ENCODE peak calls at places on chromosomes 4 and X, in six cellular contexts. C is testis, H is Peyer's patch, K is A549, Q is gastrocnemius medialis, Z is right lobe of liver. P is an unnamed sample.

GRCh38 chr4:104394409-104394813 is 100.3 kb downstream of the CXXC4 start:
- DNase-seq in C (peak; percentile 45), H (no peak), K (no peak), Q (no peak), Z (no peak), P (peak; percentile 1)

GRCh38 chrX:103464071-103464773 is 55.1 kb downstream of the RAB40A start:
- DNase-seq in C (peak; percentile 55), H (no peak), K (peak; percentile 54), Q (no peak), Z (no peak), P (peak; percentile 11)

GRCh38 chr4:4327652-4328121 is 37.6 kb downstream of the ZBTB49 start:
- DNase-seq in C (peak; percentile 37), H (peak; percentile 9), K (peak; percentile 11), Q (no peak), Z (peak; percentile 41), P (no peak)

GRCh38 chr4:633976-634598 is 8.7 kb downstream of the PDE6B start:
- DNase-seq in C (no peak), H (no peak), K (no peak), Q (no peak), Z (peak; percentile 35), P (no peak)

GRCh38 chrX:25432396-25432795 is 416.6 kb upstream of the ARX start:
- DNase-seq in C (no peak), H (no peak), K (no peak), Q (no peak), Z (no peak), P (no peak)

GRCh38 chr4:96354036-96354712 is 514.3 kb downstream of the PDHA2 start:
- DNase-seq in C (no peak), H (no peak), K (no peak), Q (no peak), Z (no peak), P (no peak)

GRCh38 chr4:48546336-48546735 is 56.3 kb downstream of the ZAR1 start:
- DNase-seq in C (peak; percentile 42), H (no peak), K (peak; percentile 42), Q (no peak), Z (no peak), P (peak; percentile 34)

GRCh38 chr4:90419124-90419711 is 292.0 kb downstream of the CCSER1 start:
- DNase-seq in C (no peak), H (no peak), K (peak; percentile 33), Q (no peak), Z (no peak), P (no peak)

GRCh38 chr4:38021751-38022150 is 61.6 kb downstream of the PTTG2 start:
- DNase-seq in C (no peak), H (no peak), K (no peak), Q (no peak), Z (no peak), P (no peak)

GRCh38 chr4:4457803-4458550 is 71.1 kb downstream of the NSG1 start:
- DNase-seq in C (no peak), H (no peak), K (no peak), Q (no peak), Z (no peak), P (no peak)

GRCh38 chrX:24148535-24149345 is 789 bp upstream of the ZFX start:
- DNase-seq in C (no peak), H (peak; percentile 50), K (peak; percentile 63), Q (no peak), Z (no peak), P (peak; percentile 10)

GRCh38 chr4:41665808-41666207 is 82.7 kb downstream of the PHOX2B start:
- DNase-seq in C (no peak), H (no peak), K (no peak), Q (no peak), Z (no peak), P (no peak)

GRCh38 chr4:24795666-24796381 is 451 bp downstream of the SOD3 start:
- DNase-seq in C (peak; percentile 25), H (no peak), K (no peak), Q (no peak), Z (no peak), P (peak; percentile 20)

GRCh38 chr4:46123872-46124755 is at the start of gene GABRG1:
- DNase-seq in C (no peak), H (no peak), K (no peak), Q (no peak), Z (no peak), P (peak; percentile 6)

GRCh38 chr4:159685406-159686092 is 582.7 kb downstream of the RAPGEF2 start:
- DNase-seq in C (no peak), H (no peak), K (no peak), Q (no peak), Z (no peak), P (no peak)

GRCh38 chrX:131288738-131289511 is at the start of gene IGSF1:
- DNase-seq in C (peak; percentile 79), H (no peak), K (peak; percentile 34), Q (no peak), Z (peak; percentile 45), P (peak; percentile 77)

GRCh38 chrX:120604359-120604782 is 470 bp downstream of the MCTS1 start:
- DNase-seq in C (no peak), H (no peak), K (peak; percentile 38), Q (peak; percentile 7), Z (no peak), P (no peak)

GRCh38 chrX:56812515-56813105 is 83.6 kb downstream of the NBDY start:
- DNase-seq in C (no peak), H (no peak), K (no peak), Q (no peak), Z (no peak), P (no peak)

GRCh38 chrX:143788265-143788664 is 67.7 kb upstream of the SPANXN2 start:
- DNase-seq in C (peak; percentile 13), H (no peak), K (peak; percentile 0), Q (no peak), Z (no peak), P (no peak)

GRCh38 chr4:85147481-85148076 is 181.1 kb upstream of the WDFY3 start:
- DNase-seq in C (peak; percentile 83), H (peak; percentile 57), K (peak; percentile 66), Q (peak; percentile 32), Z (no peak), P (peak; percentile 24)

DNA sequence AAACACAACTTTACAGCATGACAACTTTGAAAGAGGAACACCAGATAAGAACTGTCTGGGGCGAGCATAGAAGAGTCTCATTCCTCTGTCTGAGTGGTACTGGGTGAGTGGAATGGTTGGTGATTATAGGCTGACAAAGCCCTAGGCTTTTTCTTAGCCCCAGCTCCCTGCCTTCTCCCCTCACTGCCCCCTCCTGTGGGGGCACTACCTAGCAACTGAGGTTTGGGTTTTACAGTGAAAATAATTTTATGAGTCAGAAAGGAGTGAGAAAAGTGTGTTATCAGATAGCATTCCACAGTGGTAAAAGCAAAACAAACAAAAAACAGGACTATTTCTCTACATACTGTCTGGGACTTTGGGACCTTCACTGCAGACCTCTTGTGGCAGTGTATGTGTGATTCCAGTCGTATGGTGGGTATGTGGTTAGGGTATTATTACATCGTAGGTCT is 10.5 kb upstream of the TMEM165 start:
- DNase-seq in C (no peak), H (no peak), K (no peak), Q (no peak), Z (no peak), P (no peak)
- H3K27ac ChIP-seq in C (no peak overlapping the region), H (no peak overlapping the region), K (no peak overlapping the region), Q (no peak overlapping the region), Z (no peak overlapping the region), P (no peak overlapping the region)

GRCh38 chr4:156711196-156711590 is 260.4 kb downstream of the PDGFC start:
- DNase-seq in C (no peak), H (no peak), K (no peak), Q (no peak), Z (no peak), P (no peak)

GRCh38 chr4:156710571-156711195 is 260.9 kb downstream of the PDGFC start:
- DNase-seq in C (no peak), H (no peak), K (no peak), Q (no peak), Z (no peak), P (peak; percentile 77)

GRCh38 chr4:156705291-156705690 is 266.3 kb downstream of the PDGFC start:
- DNase-seq in C (no peak), H (no peak), K (no peak), Q (no peak), Z (no peak), P (no peak)
- H3K4me1 ChIP-seq in C (no peaks in the 10 kb centered on the region), H (no peaks in the 10 kb centered on the region), K (no peaks in the 10 kb centered on the region), Q (no peaks in the 10 kb centered on the region), Z (no peaks in the 10 kb centered on the region), P (peaks cover 8% of the 10 kb centered on the region)

DNA sequence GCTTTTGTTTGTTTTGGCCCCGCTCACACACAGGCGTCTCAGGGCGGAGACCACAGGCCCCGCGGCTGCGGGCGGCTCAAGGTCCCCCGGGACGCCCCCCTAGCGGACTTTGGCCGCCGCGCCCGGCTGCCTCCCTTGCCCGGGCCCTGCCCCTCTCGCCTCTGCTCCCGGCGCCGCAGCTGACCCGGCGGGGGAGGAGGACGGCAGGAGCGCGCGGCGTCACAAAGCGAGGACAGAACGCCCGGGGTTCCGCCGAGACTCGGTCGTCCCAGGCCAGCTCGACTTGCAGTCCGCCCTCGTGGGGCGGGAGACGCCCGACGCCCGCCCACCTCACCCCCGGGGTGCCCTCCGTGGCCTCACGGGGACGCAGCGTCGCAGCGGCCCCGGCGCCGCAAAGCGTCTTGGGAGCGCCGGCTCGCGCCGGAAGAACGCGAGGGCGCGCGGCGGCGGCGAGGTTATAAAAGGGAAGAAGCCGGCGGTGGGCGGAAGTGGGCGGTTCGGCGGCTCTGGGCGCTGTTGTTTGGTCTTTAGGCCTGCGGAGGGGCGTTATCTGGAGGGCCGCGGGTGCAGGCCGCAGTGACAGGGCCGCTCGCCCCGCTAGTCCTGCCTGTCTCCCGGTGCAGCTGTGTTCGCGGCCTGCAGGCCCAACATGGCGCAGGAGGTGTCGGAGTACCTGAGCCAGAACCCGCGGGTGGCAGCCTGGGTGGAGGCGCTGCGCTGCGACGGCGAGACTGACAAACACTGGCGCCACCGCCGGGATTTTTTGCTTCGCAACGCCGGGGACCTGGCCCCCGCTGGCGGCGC is at the start of gene CDKN2AIP:
- DNase-seq in C (peak; percentile 95), H (peak; percentile 91), K (peak; percentile 93), Q (peak; percentile 85), Z (peak; percentile 96), P (peak; percentile 93)
- TF ChIP-seq POLR2A in C (peak; percentile 91), H (peak; percentile 98), K (peak; percentile 61), Q (peak; percentile 99), Z (peak; percentile 99), P (peak; percentile 98)

GRCh38 chrX:54479471-54480122 is 16.4 kb downstream of the FGD1 start:
- DNase-seq in C (no peak), H (peak; percentile 20), K (no peak), Q (no peak), Z (no peak), P (peak; percentile 27)

GRCh38 chrX:54482839-54483593 is 13.0 kb downstream of the FGD1 start:
- DNase-seq in C (no peak), H (no peak), K (no peak), Q (no peak), Z (no peak), P (no peak)

GRCh38 chrX:54484666-54485065 is 11.4 kb downstream of the FGD1 start:
- DNase-seq in C (no peak), H (no peak), K (no peak), Q (no peak), Z (no peak), P (no peak)

GRCh38 chrX:54481751-54482150 is 14.3 kb downstream of the FGD1 start:
- DNase-seq in C (no peak), H (no peak), K (no peak), Q (no peak), Z (no peak), P (no peak)

DNA sequence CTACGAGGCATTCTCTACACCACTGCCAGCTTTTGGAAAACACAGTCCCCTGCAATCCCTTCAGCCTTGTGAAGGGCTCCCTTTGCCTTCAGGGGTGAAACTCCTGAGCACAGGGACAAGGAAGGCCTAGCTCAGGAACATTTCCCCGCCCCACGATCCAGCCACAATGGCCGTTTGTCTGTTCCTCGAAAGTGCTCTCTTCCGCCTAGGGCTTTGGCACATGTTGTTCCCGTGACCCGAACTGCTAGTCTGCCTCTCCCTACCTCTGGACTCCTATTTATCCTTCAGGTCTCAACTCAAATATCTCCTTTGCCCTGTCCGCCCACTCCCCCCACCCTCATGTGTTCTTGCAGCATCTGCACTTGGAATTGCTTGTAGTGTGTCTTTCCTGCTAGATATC is 12.1 kb downstream of the FGD1 start:
- DNase-seq in C (no peak), H (no peak), K (no peak), Q (no peak), Z (no peak), P (no peak)
- H3K27ac ChIP-seq in C (no peak overlapping the region), H (peak overlapping the region; percentile 43), K (no peak overlapping the region), Q (no peak overlapping the region), Z (no peak overlapping the region), P (no peak overlapping the region)

P was measured in thyroid gland.